ENCODE peak calls at places on chromosomes 6 and 20, in four cellular contexts. One of them, this sample, is unnamed.

GRCh38 chr6:27679968-27680694 is 207.2 kb upstream of the ZNF184 start:
- DNase-seq in HEK293T: no peak
- DNase-seq in hypothalamus: no peak
- DNase-seq in Caco-2: no peak
- DNase-seq in this sample: no peak

GRCh38 chr6:129006685-129007514 is 124.0 kb downstream of the LAMA2 start:
- DNase-seq in hypothalamus: no peak
- DNase-seq in HEK293T: no peak
- DNase-seq in Caco-2: no peak
- DNase-seq in this sample: no peak

GRCh38 chr6:15299430-15300131 is 53.7 kb downstream of the JARID2 start:
- DNase-seq in HEK293T: no peak
- DNase-seq in Caco-2: no peak
- DNase-seq in hypothalamus: no peak
- DNase-seq in this sample: peak; percentile 49

GRCh38 chr20:6636209-6637159 is 131.0 kb upstream of the BMP2 start:
- DNase-seq in HEK293T: peak; percentile 33
- DNase-seq in hypothalamus: no peak
- DNase-seq in Caco-2: peak; percentile 73
- DNase-seq in this sample: no peak

GRCh38 chr6:119318730-119319129 is 30.8 kb downstream of the MAN1A1 start:
- DNase-seq in HEK293T: no peak
- DNase-seq in Caco-2: no peak
- DNase-seq in hypothalamus: no peak
- DNase-seq in this sample: no peak

GRCh38 chr20:35560105-35560511 is 18.2 kb downstream of the ERGIC3 start:
- DNase-seq in HEK293T: no peak
- DNase-seq in hypothalamus: no peak
- DNase-seq in Caco-2: peak; percentile 39
- DNase-seq in this sample: no peak

GRCh38 chr6:11094411-11094851 is 797 bp downstream of the SMIM13 start:
- DNase-seq in HEK293T: peak; percentile 50
- DNase-seq in hypothalamus: no peak
- DNase-seq in Caco-2: peak; percentile 49
- DNase-seq in this sample: peak; percentile 69

GRCh38 chr6:13294499-13295069 is 33.8 kb downstream of the TBC1D7 start:
- DNase-seq in Caco-2: no peak
- DNase-seq in hypothalamus: no peak
- DNase-seq in HEK293T: no peak
- DNase-seq in this sample: no peak

GRCh38 chr6:82072771-82073170 is 174.8 kb downstream of the IBTK start:
- DNase-seq in hypothalamus: no peak
- DNase-seq in HEK293T: no peak
- DNase-seq in Caco-2: no peak
- DNase-seq in this sample: no peak

GRCh38 chr20:64245746-64246595 is 9.6 kb upstream of the PCMTD2 start:
- DNase-seq in hypothalamus: no peak
- DNase-seq in Caco-2: no peak
- DNase-seq in HEK293T: no peak
- DNase-seq in this sample: no peak

GRCh38 chr20:36465109-36466080 is 75.9 kb upstream of the MYL9 start:
- DNase-seq in HEK293T: peak; percentile 35
- DNase-seq in hypothalamus: no peak
- DNase-seq in Caco-2: no peak
- DNase-seq in this sample: no peak

GRCh38 chr6:74713941-74714340 is 491.9 kb downstream of the COL12A1 start:
- DNase-seq in HEK293T: no peak
- DNase-seq in hypothalamus: no peak
- DNase-seq in Caco-2: no peak
- DNase-seq in this sample: no peak

GRCh38 chr6:35686873-35687557 is 1.7 kb downstream of the FKBP5 start:
- DNase-seq in hypothalamus: no peak
- DNase-seq in HEK293T: no peak
- DNase-seq in Caco-2: no peak
- DNase-seq in this sample: no peak

GRCh38 chr20:7989379-7989778 is 30.2 kb downstream of the TMX4 start:
- DNase-seq in hypothalamus: no peak
- DNase-seq in HEK293T: no peak
- DNase-seq in Caco-2: no peak
- DNase-seq in this sample: no peak

GRCh38 chr6:41652876-41653641 is 14.8 kb downstream of the MDFI start:
- DNase-seq in hypothalamus: no peak
- DNase-seq in Caco-2: peak; percentile 76
- DNase-seq in HEK293T: no peak
- DNase-seq in this sample: no peak

GRCh38 chr6:149446791-149447376 is 37.9 kb downstream of the ZC3H12D start:
- DNase-seq in HEK293T: peak; percentile 46
- DNase-seq in Caco-2: no peak
- DNase-seq in hypothalamus: no peak
- DNase-seq in this sample: no peak

GRCh38 chr6:154289818-154290508 is 66.6 kb downstream of the IPCEF1 start:
- DNase-seq in HEK293T: no peak
- DNase-seq in hypothalamus: no peak
- DNase-seq in Caco-2: no peak
- DNase-seq in this sample: no peak

GRCh38 chr20:13915244-13915643 is 75.2 kb downstream of the SEL1L2 start:
- DNase-seq in hypothalamus: no peak
- DNase-seq in Caco-2: no peak
- DNase-seq in HEK293T: no peak
- DNase-seq in this sample: no peak

GRCh38 chr6:81204741-81205140 is 547.7 kb downstream of the TENT5A start:
- DNase-seq in Caco-2: no peak
- DNase-seq in HEK293T: no peak
- DNase-seq in hypothalamus: no peak
- DNase-seq in this sample: no peak

GRCh38 chr6:391559-392440 is at the start of gene IRF4:
- DNase-seq in hypothalamus: no peak
- DNase-seq in HEK293T: no peak
- DNase-seq in Caco-2: no peak
- DNase-seq in this sample: peak; percentile 80

GRCh38 chr20:32155017-32155965 is 45.8 kb downstream of the TM9SF4 start:
- DNase-seq in hypothalamus: peak; percentile 20
- DNase-seq in HEK293T: no peak
- DNase-seq in Caco-2: peak; percentile 86
- DNase-seq in this sample: no peak

This sample was measured in GM19239.